ENCODE peak calls at places on chromosomes 4 and X, in seven cellular contexts. S, J, Q, M, I, C and V are unnamed samples.

GRCh38 chr4:159150380-159150779 is 47.5 kb downstream of the RAPGEF2 start:
- DNase-seq in S (no peak), J (no peak), Q (no peak), M (no peak), I (no peak), C (no peak), V (no peak)

GRCh38 chr4:157217708-157218107 is 2.8 kb upstream of the GRIA2 start:
- DNase-seq in S (no peak), J (peak; percentile 58), Q (peak; percentile 64), M (peak; percentile 65), I (peak; percentile 2), C (peak; percentile 13), V (no peak)

GRCh38 chr4:186946682-186947294 is 223.1 kb upstream of the FAT1 start:
- DNase-seq in S (no peak), J (peak; percentile 14), Q (peak; percentile 81), M (no peak), I (peak; percentile 21), C (peak; percentile 34), V (no peak)

GRCh38 chrX:21656587-21657317 is 1.4 kb downstream of the KLHL34 start:
- DNase-seq in S (no peak), J (no peak), Q (no peak), M (no peak), I (no peak), C (no peak), V (peak; percentile 49)

GRCh38 chr4:150976478-150977118 is 38.5 kb downstream of the LRBA start:
- DNase-seq in S (no peak), J (no peak), Q (no peak), M (no peak), I (no peak), C (no peak), V (no peak)

GRCh38 chr4:118783887-118784286 is 52.0 kb downstream of the SEC24D start:
- DNase-seq in S (no peak), J (peak; percentile 89), Q (no peak), M (peak; percentile 60), I (peak; percentile 64), C (peak; percentile 67), V (peak; percentile 33)

GRCh38 chrX:1264556-1264955 is 4.1 kb upstream of the CSF2RA start:
- DNase-seq in S (no peak), J (no peak), Q (peak; percentile 53), M (no peak), I (no peak), C (no peak), V (no peak)

GRCh38 chr4:4502694-4503311 is 39.0 kb downstream of the STX18 start:
- DNase-seq in S (no peak), J (peak; percentile 69), Q (no peak), M (no peak), I (peak; percentile 72), C (peak; percentile 79), V (no peak)

GRCh38 chr4:155666701-155667537 is at the start of gene GUCY1A1:
- DNase-seq in S (no peak), J (no peak), Q (peak; percentile 51), M (peak; percentile 45), I (peak; percentile 6), C (no peak), V (peak; percentile 16)

GRCh38 chr4:19472669-19473068 is 779.0 kb upstream of the SLIT2 start:
- DNase-seq in S (no peak), J (no peak), Q (peak; percentile 27), M (peak; percentile 57), I (no peak), C (no peak), V (no peak)

GRCh38 chr4:1939664-1940509 is 68.7 kb downstream of the NSD2 start:
- DNase-seq in S (peak; percentile 86), J (peak; percentile 88), Q (peak; percentile 91), M (peak; percentile 87), I (peak; percentile 98), C (peak; percentile 95), V (no peak)

GRCh38 chrX:139691843-139692505 is 16.0 kb downstream of the MCF2 start:
- DNase-seq in S (no peak), J (peak; percentile 2), Q (no peak), M (peak; percentile 2), I (no peak), C (no peak), V (peak; percentile 49)

GRCh38 chrX:23634181-23634580 is 33.1 kb upstream of the PRDX4 start:
- DNase-seq in S (no peak), J (peak; percentile 5), Q (peak; percentile 47), M (peak; percentile 4), I (no peak), C (no peak), V (no peak)

GRCh38 chrX:143994206-143994605 is 110.3 kb downstream of the UBE2NL start:
- DNase-seq in S (no peak), J (peak; percentile 21), Q (peak; percentile 70), M (no peak), I (no peak), C (no peak), V (no peak)

GRCh38 chrX:63434665-63435064 is 83.5 kb upstream of the SPIN4 start:
- DNase-seq in S (peak; percentile 2), J (no peak), Q (peak; percentile 91), M (no peak), I (peak; percentile 44), C (peak; percentile 22), V (no peak)

GRCh38 chr4:176377705-176378302 is 58.0 kb downstream of the SPCS3 start:
- DNase-seq in S (no peak), J (peak; percentile 59), Q (peak; percentile 59), M (peak; percentile 55), I (peak; percentile 17), C (peak; percentile 43), V (no peak)

GRCh38 chr4:176380352-176381157 is 60.8 kb downstream of the SPCS3 start:
- DNase-seq in S (no peak), J (no peak), Q (no peak), M (no peak), I (no peak), C (no peak), V (no peak)

GRCh38 chr4:176387571-176387970 is 67.8 kb downstream of the SPCS3 start:
- DNase-seq in S (no peak), J (peak; percentile 83), Q (peak; percentile 66), M (peak; percentile 28), I (no peak), C (peak; percentile 62), V (no peak)

GRCh38 chr4:176385601-176386000 is 65.8 kb downstream of the SPCS3 start:
- DNase-seq in S (no peak), J (no peak), Q (no peak), M (no peak), I (no peak), C (no peak), V (no peak)

DNA sequence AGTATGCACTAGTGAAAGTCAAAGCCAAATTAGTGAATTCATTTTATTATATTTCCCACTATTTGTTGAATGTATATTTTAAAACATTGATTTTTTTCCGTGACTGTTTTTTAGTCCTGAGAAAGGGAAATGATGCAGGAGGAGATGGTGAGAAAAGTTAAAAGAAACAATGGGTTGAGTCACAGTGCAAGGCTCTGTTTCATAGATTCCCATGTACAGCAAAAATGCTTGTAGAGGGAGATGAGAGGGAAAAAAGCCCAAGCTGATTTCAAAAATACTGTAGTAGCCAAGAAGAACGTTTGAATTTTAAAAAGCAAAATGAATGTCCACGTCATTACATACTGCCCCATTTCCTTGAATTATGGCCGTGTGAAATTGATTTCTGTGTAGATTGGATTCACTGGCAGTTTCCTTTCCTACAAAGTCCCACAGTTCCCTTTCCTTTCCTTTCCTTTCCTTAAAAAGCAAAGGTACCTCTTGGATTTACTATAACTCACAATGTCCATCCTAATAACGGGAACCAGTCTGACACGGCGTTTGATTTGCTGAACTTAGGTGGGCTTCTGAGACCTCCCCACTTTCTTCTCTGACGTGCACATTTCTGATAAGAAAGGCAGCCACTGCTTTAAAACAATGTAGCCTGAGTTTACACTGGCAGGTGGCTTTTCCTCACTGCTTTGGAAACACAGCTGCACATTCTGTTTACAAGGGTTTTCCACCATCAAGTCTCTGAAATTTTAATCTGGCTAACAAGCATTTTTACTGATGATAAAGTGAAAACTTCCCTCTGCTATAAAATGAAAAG is 63.7 kb downstream of the SPCS3 start:
- DNase-seq in S (no peak), J (peak; percentile 90), Q (peak; percentile 15), M (peak; percentile 52), I (peak; percentile 65), C (peak; percentile 81), V (no peak)
- H3K4me3 ChIP-seq in S (no peak overlapping the region), J (peak overlapping the region; percentile 27), Q (no peak overlapping the region), M (no peak overlapping the region), I (no peak overlapping the region), C (no peak overlapping the region), V (no peak overlapping the region)

DNA sequence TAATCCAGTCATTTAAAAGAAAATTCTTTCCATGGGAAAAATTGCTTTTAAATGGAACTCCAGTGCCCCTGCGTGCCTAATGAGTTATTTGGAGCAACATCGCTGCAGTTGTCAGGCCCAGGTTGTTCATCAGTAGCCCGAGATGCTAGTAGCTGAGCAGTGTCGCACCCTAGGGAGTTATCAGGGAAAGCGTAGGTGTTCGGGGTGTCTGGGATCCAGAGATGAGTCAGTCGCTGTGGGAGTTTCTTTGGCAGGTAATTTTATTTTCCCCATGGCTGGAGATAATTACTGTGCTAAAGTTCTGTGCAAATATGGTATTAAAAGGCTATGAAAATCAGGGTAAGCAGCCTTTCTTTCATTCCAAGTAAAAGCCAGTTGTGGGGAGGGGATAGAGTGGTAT is 49.4 kb downstream of the ANXA3 start:
- DNase-seq in S (no peak), J (no peak), Q (no peak), M (no peak), I (peak; percentile 53), C (no peak), V (no peak)
- H3K4me3 ChIP-seq in S (no peak overlapping the region), J (no peak overlapping the region), Q (no peak overlapping the region), M (no peak overlapping the region), I (no peak overlapping the region), C (no peak overlapping the region), V (no peak overlapping the region)

GRCh38 chr4:25915359-25915716 is 1.3 kb downstream of the SMIM20 start:
- DNase-seq in S (no peak), J (peak; percentile 88), Q (no peak), M (no peak), I (no peak), C (no peak), V (no peak)
- H3K4me3 ChIP-seq in S (no peak overlapping the region), J (peak overlapping the region; percentile 84), Q (no peak overlapping the region), M (peak overlapping the region; percentile 95), I (no peak overlapping the region), C (no peak overlapping the region), V (peak overlapping the region; percentile 93)

GRCh38 chr4:6470502-6471302 is 1.7 kb downstream of the PPP2R2C start:
- DNase-seq in S (no peak), J (peak; percentile 43), Q (peak; percentile 68), M (peak; percentile 71), I (peak; percentile 20), C (peak; percentile 7), V (peak; percentile 61)

GRCh38 chr4:6472387-6473263 is at the start of gene PPP2R2C:
- DNase-seq in S (no peak), J (no peak), Q (peak; percentile 24), M (peak; percentile 2), I (no peak), C (no peak), V (no peak)

GRCh38 chr4:6471303-6472007 is 959 bp downstream of the PPP2R2C start:
- DNase-seq in S (no peak), J (peak; percentile 11), Q (no peak), M (peak; percentile 8), I (no peak), C (no peak), V (no peak)

GRCh38 chr4:6473264-6474052 is 1.0 kb upstream of the PPP2R2C start:
- DNase-seq in S (no peak), J (no peak), Q (no peak), M (no peak), I (no peak), C (no peak), V (no peak)

DNA sequence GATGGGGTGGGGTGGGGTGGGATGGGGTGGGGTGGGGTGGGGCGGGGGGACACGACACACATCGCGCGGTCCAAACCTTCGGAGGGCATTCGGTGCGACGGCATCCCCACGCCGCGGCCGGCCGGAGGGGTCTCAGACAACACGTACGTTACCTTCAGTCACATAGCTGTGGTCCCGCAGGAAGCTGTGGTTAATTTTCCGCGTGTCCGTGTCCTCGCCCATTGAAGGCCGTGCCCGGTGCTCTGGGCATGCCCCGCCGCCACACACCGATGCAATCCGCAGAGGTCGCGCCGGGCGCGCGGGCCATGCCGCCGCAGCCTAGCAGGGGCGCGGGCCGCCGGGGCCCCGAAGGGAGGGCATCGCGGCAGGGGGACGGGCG is 417 bp downstream of the PPP2R2C start:
- DNase-seq in S (no peak), J (no peak), Q (no peak), M (peak; percentile 4), I (no peak), C (no peak), V (no peak)
- H3K4me3 ChIP-seq in S (no peak overlapping the region), J (no peak overlapping the region), Q (peak overlapping the region; percentile 50), M (no peak overlapping the region), I (no peak overlapping the region), C (no peak overlapping the region), V (peak overlapping the region; percentile 63)